ENCODE peak calls at places on chromosome 18, in five cellular contexts. One of them, this sample, is unnamed.

GRCh38 chr18:37403100-37403781 is 162.4 kb downstream of the CELF4 start:
- DNase-seq in endothelial cell of umbilical vein: no peak
- DNase-seq in PC-3: peak; percentile 17
- DNase-seq in AG04450: peak; percentile 71
- DNase-seq in AG04449: peak; percentile 70
- DNase-seq in this sample: no peak

GRCh38 chr18:13241893-13242175 is 23.3 kb downstream of the LDLRAD4 start:
- DNase-seq in endothelial cell of umbilical vein: no peak
- DNase-seq in PC-3: no peak
- DNase-seq in AG04450: no peak
- DNase-seq in AG04449: no peak
- DNase-seq in this sample: no peak

GRCh38 chr18:44520981-44521672 is 159.6 kb upstream of the SETBP1 start:
- DNase-seq in endothelial cell of umbilical vein: peak; percentile 49
- DNase-seq in PC-3: peak; percentile 71
- DNase-seq in AG04450: no peak
- DNase-seq in AG04449: no peak
- DNase-seq in this sample: peak; percentile 11

GRCh38 chr18:24083550-24083949 is 55.3 kb upstream of the CABYR start:
- DNase-seq in endothelial cell of umbilical vein: no peak
- DNase-seq in PC-3: no peak
- DNase-seq in AG04450: no peak
- DNase-seq in AG04449: no peak
- DNase-seq in this sample: no peak

GRCh38 chr18:76384861-76385680 is 110.0 kb downstream of the ZNF516 start:
- DNase-seq in endothelial cell of umbilical vein: no peak
- DNase-seq in PC-3: no peak
- DNase-seq in AG04450: no peak
- DNase-seq in AG04449: no peak
- DNase-seq in this sample: no peak

GRCh38 chr18:67519582-67519981 is 3.1 kb upstream of the DSEL start:
- DNase-seq in endothelial cell of umbilical vein: no peak
- DNase-seq in PC-3: peak; percentile 20
- DNase-seq in AG04450: peak; percentile 57
- DNase-seq in AG04449: peak; percentile 69
- DNase-seq in this sample: peak; percentile 69

GRCh38 chr18:51234117-51235010 is 36.9 kb upstream of the MEX3C start:
- DNase-seq in endothelial cell of umbilical vein: no peak
- DNase-seq in PC-3: no peak
- DNase-seq in AG04450: no peak
- DNase-seq in AG04449: no peak
- DNase-seq in this sample: no peak

GRCh38 chr18:25230658-25231326 is 121.2 kb downstream of the ZNF521 start:
- DNase-seq in endothelial cell of umbilical vein: peak; percentile 97
- DNase-seq in PC-3: peak; percentile 72
- DNase-seq in AG04450: peak; percentile 80
- DNase-seq in AG04449: peak; percentile 52
- DNase-seq in this sample: peak; percentile 70

GRCh38 chr18:34802938-34803337 is 92.8 kb downstream of the DTNA start:
- DNase-seq in endothelial cell of umbilical vein: no peak
- DNase-seq in PC-3: no peak
- DNase-seq in AG04450: no peak
- DNase-seq in AG04449: no peak
- DNase-seq in this sample: no peak

GRCh38 chr18:11114653-11115052 is 34.7 kb downstream of the PIEZO2 start:
- DNase-seq in endothelial cell of umbilical vein: no peak
- DNase-seq in PC-3: no peak
- DNase-seq in AG04450: no peak
- DNase-seq in AG04449: no peak
- DNase-seq in this sample: no peak

GRCh38 chr18:57437782-57438668 is 2.9 kb downstream of the ONECUT2 start:
- DNase-seq in endothelial cell of umbilical vein: peak; percentile 59
- DNase-seq in PC-3: peak; percentile 83
- DNase-seq in AG04450: no peak
- DNase-seq in AG04449: no peak
- DNase-seq in this sample: no peak

GRCh38 chr18:48548404-48548771 is 9.6 kb downstream of the CTIF start:
- DNase-seq in endothelial cell of umbilical vein: no peak
- DNase-seq in PC-3: no peak
- DNase-seq in AG04450: no peak
- DNase-seq in AG04449: no peak
- DNase-seq in this sample: no peak

GRCh38 chr18:62711781-62712180 is 3.6 kb upstream of the PHLPP1 start:
- DNase-seq in endothelial cell of umbilical vein: no peak
- DNase-seq in PC-3: no peak
- DNase-seq in AG04450: no peak
- DNase-seq in AG04449: no peak
- DNase-seq in this sample: no peak

GRCh38 chr18:6056171-6056932 is 161.0 kb upstream of the TMEM200C start:
- DNase-seq in endothelial cell of umbilical vein: peak; percentile 77
- DNase-seq in PC-3: peak; percentile 69
- DNase-seq in AG04450: peak; percentile 6
- DNase-seq in AG04449: no peak
- DNase-seq in this sample: peak; percentile 67

GRCh38 chr18:7814754-7815315 is 247.7 kb downstream of the PTPRM start:
- DNase-seq in endothelial cell of umbilical vein: no peak
- DNase-seq in PC-3: no peak
- DNase-seq in AG04450: no peak
- DNase-seq in AG04449: no peak
- DNase-seq in this sample: no peak

GRCh38 chr18:73318732-73319479 is 451.1 kb upstream of the NETO1 start:
- DNase-seq in endothelial cell of umbilical vein: no peak
- DNase-seq in PC-3: peak; percentile 91
- DNase-seq in AG04450: no peak
- DNase-seq in AG04449: no peak
- DNase-seq in this sample: no peak

GRCh38 chr18:73316513-73316912 is 448.7 kb upstream of the NETO1 start:
- DNase-seq in endothelial cell of umbilical vein: no peak
- DNase-seq in PC-3: peak; percentile 20
- DNase-seq in AG04450: no peak
- DNase-seq in AG04449: no peak
- DNase-seq in this sample: no peak

DNA sequence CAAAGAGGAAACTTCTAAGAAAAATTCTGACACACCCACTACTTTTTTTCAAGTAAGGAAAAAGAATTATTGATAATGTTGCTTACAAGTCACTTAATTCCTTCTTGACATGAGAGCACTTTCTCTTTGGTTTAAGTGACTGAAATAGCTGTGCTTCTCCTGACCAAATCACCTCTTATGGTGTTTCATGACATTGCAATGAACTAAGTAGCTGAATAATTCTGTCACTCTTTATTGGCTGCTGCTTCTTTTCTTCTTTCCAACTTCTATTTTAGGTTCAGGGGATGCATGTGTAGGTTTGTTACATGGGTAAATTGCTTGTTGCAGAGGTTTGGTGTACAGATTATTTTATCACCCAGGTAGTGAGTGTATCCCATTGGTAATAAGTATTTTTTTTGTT is 447.6 kb upstream of the NETO1 start:
- DNase-seq in endothelial cell of umbilical vein: no peak
- DNase-seq in PC-3: no peak
- DNase-seq in AG04450: no peak
- DNase-seq in AG04449: no peak
- DNase-seq in this sample: no peak
- H3K4me3 ChIP-seq in endothelial cell of umbilical vein: no peak overlapping the region
- H3K4me3 ChIP-seq in PC-3: no peak overlapping the region
- H3K4me3 ChIP-seq in AG04450: no peak overlapping the region
- H3K4me3 ChIP-seq in AG04449: no peak overlapping the region
- H3K4me3 ChIP-seq in this sample: no peak overlapping the region

GRCh38 chr18:45850021-45850420 is 24.5 kb downstream of the SIGLEC15 start:
- DNase-seq in endothelial cell of umbilical vein: no peak
- DNase-seq in PC-3: peak; percentile 13
- DNase-seq in AG04450: no peak
- DNase-seq in AG04449: no peak
- DNase-seq in this sample: no peak
- TF ChIP-seq CTCF in endothelial cell of umbilical vein: peak; percentile 20
- TF ChIP-seq CTCF in PC-3: peak; percentile 40
- TF ChIP-seq CTCF in AG04450: peak; percentile 41
- TF ChIP-seq CTCF in AG04449: peak; percentile 44
- TF ChIP-seq CTCF in this sample: peak; percentile 45

GRCh38 chr18:14900435-14900834 is 152.5 kb downstream of the ANKRD30B start:
- DNase-seq in endothelial cell of umbilical vein: no peak
- DNase-seq in PC-3: no peak
- DNase-seq in AG04450: no peak
- DNase-seq in AG04449: no peak
- DNase-seq in this sample: no peak
- H3K4me3 ChIP-seq in endothelial cell of umbilical vein: no peak overlapping the region
- H3K4me3 ChIP-seq in PC-3: no peak overlapping the region
- H3K4me3 ChIP-seq in AG04450: no peak overlapping the region
- H3K4me3 ChIP-seq in AG04449: no peak overlapping the region
- H3K4me3 ChIP-seq in this sample: no peak overlapping the region

GRCh38 chr18:41529093-41529492 is 425.9 kb upstream of the PIK3C3 start:
- DNase-seq in endothelial cell of umbilical vein: no peak
- DNase-seq in PC-3: no peak
- DNase-seq in AG04450: no peak
- DNase-seq in AG04449: no peak
- DNase-seq in this sample: no peak

GRCh38 chr18:41537666-41538065 is 417.4 kb upstream of the PIK3C3 start:
- DNase-seq in endothelial cell of umbilical vein: peak; percentile 55
- DNase-seq in PC-3: no peak
- DNase-seq in AG04450: no peak
- DNase-seq in AG04449: no peak
- DNase-seq in this sample: no peak

GRCh38 chr18:41530959-41531358 is 424.1 kb upstream of the PIK3C3 start:
- DNase-seq in endothelial cell of umbilical vein: no peak
- DNase-seq in PC-3: no peak
- DNase-seq in AG04450: no peak
- DNase-seq in AG04449: no peak
- DNase-seq in this sample: no peak

GRCh38 chr18:41532344-41533086 is 422.5 kb upstream of the PIK3C3 start:
- DNase-seq in endothelial cell of umbilical vein: peak; percentile 38
- DNase-seq in PC-3: peak; percentile 57
- DNase-seq in AG04450: no peak
- DNase-seq in AG04449: no peak
- DNase-seq in this sample: no peak
- TF ChIP-seq CTCF in endothelial cell of umbilical vein: peak; percentile 23
- TF ChIP-seq CTCF in PC-3: peak; percentile 53
- TF ChIP-seq CTCF in AG04450: peak; percentile 12
- TF ChIP-seq CTCF in AG04449: no peak
- TF ChIP-seq CTCF in this sample: peak; percentile 33

GRCh38 chr18:49917742-49918141 is 104.4 kb upstream of the ACAA2 start:
- DNase-seq in endothelial cell of umbilical vein: no peak
- DNase-seq in PC-3: no peak
- DNase-seq in AG04450: no peak
- DNase-seq in AG04449: no peak
- DNase-seq in this sample: no peak

GRCh38 chr18:49911414-49911813 is 98.1 kb upstream of the ACAA2 start:
- DNase-seq in endothelial cell of umbilical vein: no peak
- DNase-seq in PC-3: no peak
- DNase-seq in AG04450: no peak
- DNase-seq in AG04449: no peak
- DNase-seq in this sample: no peak

GRCh38 chr18:49913221-49913620 is 99.9 kb upstream of the ACAA2 start:
- DNase-seq in endothelial cell of umbilical vein: no peak
- DNase-seq in PC-3: no peak
- DNase-seq in AG04450: no peak
- DNase-seq in AG04449: no peak
- DNase-seq in this sample: no peak

GRCh38 chr18:49910986-49911385 is 97.7 kb upstream of the ACAA2 start:
- DNase-seq in endothelial cell of umbilical vein: no peak
- DNase-seq in PC-3: no peak
- DNase-seq in AG04450: no peak
- DNase-seq in AG04449: no peak
- DNase-seq in this sample: no peak

DNA sequence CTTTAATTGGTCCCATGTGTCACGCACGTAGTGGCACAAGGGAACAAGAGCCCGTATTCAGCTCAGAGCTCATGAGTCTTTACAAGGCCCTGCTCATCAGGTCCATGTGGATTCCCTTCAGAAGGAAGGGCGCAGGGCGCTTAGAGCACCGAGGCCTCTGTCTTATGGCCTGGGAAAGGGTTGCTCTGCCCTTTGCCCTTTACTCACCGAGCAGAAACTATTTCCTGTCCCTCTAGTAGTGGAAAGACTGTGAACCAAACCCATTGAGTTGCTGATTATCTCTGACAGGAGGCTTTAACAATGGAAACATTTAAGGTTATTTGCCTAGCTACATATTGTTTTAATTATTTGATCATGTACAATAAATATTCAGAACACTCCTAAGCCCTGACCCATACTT is 102.0 kb upstream of the ACAA2 start:
- DNase-seq in endothelial cell of umbilical vein: no peak
- DNase-seq in PC-3: no peak
- DNase-seq in AG04450: no peak
- DNase-seq in AG04449: no peak
- DNase-seq in this sample: no peak
- H3K4me3 ChIP-seq in endothelial cell of umbilical vein: no peak overlapping the region
- H3K4me3 ChIP-seq in PC-3: no peak overlapping the region
- H3K4me3 ChIP-seq in AG04450: no peak overlapping the region
- H3K4me3 ChIP-seq in AG04449: no peak overlapping the region
- H3K4me3 ChIP-seq in this sample: no peak overlapping the region

This sample was measured in astrocyte of the cerebellum.